ENCODE peak calls at places on chromosomes 1 and 21, in seven cellular contexts. S is retina; W is AG08396; M is NK-92 treated with Interleukin-12 subunit alpha and Interleukin-12 subunit beta, amount 100 ng/mL, for 24 hours; E is lower lobe of right lung; L is COR-L47; I is PC-3. R is an unnamed sample.

GRCh38 chr1:236429715-236430274 is 35.7 kb downstream of the EDARADD start:
- DNase-seq in S (no peak), W (no peak), M (no peak), E (no peak), L (no peak), I (no peak), R (no peak)

GRCh38 chr1:220681220-220681847 is 8.8 kb upstream of the C1orf115 start:
- DNase-seq in S (no peak), W (no peak), M (no peak), E (no peak), L (no peak), I (peak; percentile 61), R (no peak)

GRCh38 chr1:147722114-147722513 is 38.3 kb downstream of the GJA5 start:
- DNase-seq in S (no peak), W (no peak), M (no peak), E (no peak), L (no peak), I (no peak), R (no peak)

GRCh38 chr1:17052038-17052437 is 1.8 kb downstream of the SDHB start:
- DNase-seq in S (no peak), W (no peak), M (no peak), E (no peak), L (no peak), I (no peak), R (no peak)

GRCh38 chr1:51644533-51645197 is 27.8 kb downstream of the OSBPL9 start:
- DNase-seq in S (no peak), W (no peak), M (no peak), E (no peak), L (no peak), I (peak; percentile 75), R (no peak)

GRCh38 chr21:19328954-19329353 is 925.4 kb upstream of the TMPRSS15 start:
- DNase-seq in S (no peak), W (no peak), M (no peak), E (no peak), L (no peak), I (no peak), R (no peak)

GRCh38 chr1:237258871-237259270 is 216.9 kb downstream of the RYR2 start:
- DNase-seq in S (no peak), W (no peak), M (no peak), E (no peak), L (no peak), I (no peak), R (no peak)

GRCh38 chr1:5370321-5370720 is 621.9 kb downstream of the NPHP4 start:
- DNase-seq in S (no peak), W (no peak), M (no peak), E (no peak), L (no peak), I (no peak), R (no peak)

GRCh38 chr21:40054403-40054802 is 187.2 kb downstream of the PCP4 start:
- DNase-seq in S (no peak), W (no peak), M (no peak), E (peak; percentile 88), L (peak; percentile 98), I (peak; percentile 17), R (peak; percentile 90)

GRCh38 chr1:186620951-186621350 is 59.3 kb downstream of the PTGS2 start:
- DNase-seq in S (no peak), W (no peak), M (peak; percentile 23), E (no peak), L (no peak), I (peak; percentile 27), R (no peak)

GRCh38 chr1:19426294-19427086 is 58.8 kb downstream of the CAPZB start:
- DNase-seq in S (no peak), W (no peak), M (no peak), E (no peak), L (no peak), I (no peak), R (no peak)

GRCh38 chr1:168096296-168097165 is 40.2 kb downstream of the GPR161 start:
- DNase-seq in S (no peak), W (no peak), M (no peak), E (no peak), L (no peak), I (no peak), R (no peak)